ENCODE peak calls at places on chromosomes 5 and 9, in six cellular contexts. One of them, this sample, is unnamed.

GRCh38 chr9:33139421-33140228 is 27.5 kb downstream of the B4GALT1 start:
- DNase-seq in omental fat pad: no peak
- DNase-seq in CD8-positive, alpha-beta T cell: no peak
- DNase-seq in kidney glomerular epithelial cell: peak; percentile 68
- DNase-seq in NCI-H1694 treated with DMSO at 0.1 percent for 48 hours: peak; percentile 10
- DNase-seq in activated T-cell treated with anti-CD3 and anti-CD28 coated beads, Interleukin-2, amount 50 U/mL, for 24 hours: no peak
- DNase-seq in this sample: peak; percentile 60

GRCh38 chr9:76321185-76321828 is 72.9 kb downstream of the RFK start:
- DNase-seq in CD8-positive, alpha-beta T cell: no peak
- DNase-seq in activated T-cell treated with anti-CD3 and anti-CD28 coated beads, Interleukin-2, amount 50 U/mL, for 24 hours: no peak
- DNase-seq in omental fat pad: no peak
- DNase-seq in NCI-H1694 treated with DMSO at 0.1 percent for 48 hours: no peak
- DNase-seq in kidney glomerular epithelial cell: peak; percentile 85
- DNase-seq in this sample: no peak

GRCh38 chr5:163585206-163585605 is 79.8 kb downstream of the MAT2B start:
- DNase-seq in omental fat pad: no peak
- DNase-seq in activated T-cell treated with anti-CD3 and anti-CD28 coated beads, Interleukin-2, amount 50 U/mL, for 24 hours: no peak
- DNase-seq in kidney glomerular epithelial cell: peak; percentile 42
- DNase-seq in NCI-H1694 treated with DMSO at 0.1 percent for 48 hours: no peak
- DNase-seq in CD8-positive, alpha-beta T cell: no peak
- DNase-seq in this sample: no peak

GRCh38 chr5:137341831-137342230 is 157.3 kb downstream of the SPOCK1 start:
- DNase-seq in kidney glomerular epithelial cell: no peak
- DNase-seq in activated T-cell treated with anti-CD3 and anti-CD28 coated beads, Interleukin-2, amount 50 U/mL, for 24 hours: no peak
- DNase-seq in CD8-positive, alpha-beta T cell: no peak
- DNase-seq in omental fat pad: no peak
- DNase-seq in NCI-H1694 treated with DMSO at 0.1 percent for 48 hours: no peak
- DNase-seq in this sample: no peak

GRCh38 chr5:84378420-84378819 is 6.3 kb downstream of the EDIL3 start:
- DNase-seq in omental fat pad: no peak
- DNase-seq in kidney glomerular epithelial cell: peak; percentile 38
- DNase-seq in CD8-positive, alpha-beta T cell: no peak
- DNase-seq in activated T-cell treated with anti-CD3 and anti-CD28 coated beads, Interleukin-2, amount 50 U/mL, for 24 hours: no peak
- DNase-seq in NCI-H1694 treated with DMSO at 0.1 percent for 48 hours: no peak
- DNase-seq in this sample: no peak

GRCh38 chr9:127447416-127448111 is 3.6 kb downstream of the RPL12 start:
- DNase-seq in CD8-positive, alpha-beta T cell: no peak
- DNase-seq in omental fat pad: no peak
- DNase-seq in activated T-cell treated with anti-CD3 and anti-CD28 coated beads, Interleukin-2, amount 50 U/mL, for 24 hours: no peak
- DNase-seq in NCI-H1694 treated with DMSO at 0.1 percent for 48 hours: no peak
- DNase-seq in kidney glomerular epithelial cell: no peak
- DNase-seq in this sample: no peak

GRCh38 chr5:150557507-150557872 is 49.6 kb downstream of the NDST1 start:
- DNase-seq in NCI-H1694 treated with DMSO at 0.1 percent for 48 hours: no peak
- DNase-seq in activated T-cell treated with anti-CD3 and anti-CD28 coated beads, Interleukin-2, amount 50 U/mL, for 24 hours: no peak
- DNase-seq in omental fat pad: no peak
- DNase-seq in kidney glomerular epithelial cell: no peak
- DNase-seq in CD8-positive, alpha-beta T cell: no peak
- DNase-seq in this sample: no peak

GRCh38 chr5:124580925-124581821 is 165.3 kb downstream of the ZNF608 start:
- DNase-seq in CD8-positive, alpha-beta T cell: no peak
- DNase-seq in activated T-cell treated with anti-CD3 and anti-CD28 coated beads, Interleukin-2, amount 50 U/mL, for 24 hours: no peak
- DNase-seq in NCI-H1694 treated with DMSO at 0.1 percent for 48 hours: no peak
- DNase-seq in omental fat pad: no peak
- DNase-seq in kidney glomerular epithelial cell: no peak
- DNase-seq in this sample: no peak

GRCh38 chr5:132773601-132774355 is 3.3 kb downstream of the SEPTIN8 start:
- DNase-seq in CD8-positive, alpha-beta T cell: no peak
- DNase-seq in omental fat pad: no peak
- DNase-seq in NCI-H1694 treated with DMSO at 0.1 percent for 48 hours: peak; percentile 18
- DNase-seq in kidney glomerular epithelial cell: no peak
- DNase-seq in activated T-cell treated with anti-CD3 and anti-CD28 coated beads, Interleukin-2, amount 50 U/mL, for 24 hours: peak; percentile 17
- DNase-seq in this sample: no peak

GRCh38 chr9:2093920-2094597 is 78.9 kb downstream of the SMARCA2 start:
- DNase-seq in activated T-cell treated with anti-CD3 and anti-CD28 coated beads, Interleukin-2, amount 50 U/mL, for 24 hours: no peak
- DNase-seq in kidney glomerular epithelial cell: peak; percentile 39
- DNase-seq in CD8-positive, alpha-beta T cell: no peak
- DNase-seq in omental fat pad: no peak
- DNase-seq in NCI-H1694 treated with DMSO at 0.1 percent for 48 hours: no peak
- DNase-seq in this sample: no peak

GRCh38 chr5:163473613-163474243 is 13.3 kb downstream of the HMMR start:
- DNase-seq in kidney glomerular epithelial cell: peak; percentile 13
- DNase-seq in NCI-H1694 treated with DMSO at 0.1 percent for 48 hours: peak; percentile 2
- DNase-seq in omental fat pad: no peak
- DNase-seq in CD8-positive, alpha-beta T cell: no peak
- DNase-seq in activated T-cell treated with anti-CD3 and anti-CD28 coated beads, Interleukin-2, amount 50 U/mL, for 24 hours: no peak
- DNase-seq in this sample: no peak

GRCh38 chr5:15510816-15511215 is 10.8 kb downstream of the FBXL7 start:
- DNase-seq in activated T-cell treated with anti-CD3 and anti-CD28 coated beads, Interleukin-2, amount 50 U/mL, for 24 hours: no peak
- DNase-seq in CD8-positive, alpha-beta T cell: no peak
- DNase-seq in NCI-H1694 treated with DMSO at 0.1 percent for 48 hours: no peak
- DNase-seq in kidney glomerular epithelial cell: no peak
- DNase-seq in omental fat pad: no peak
- DNase-seq in this sample: peak; percentile 13

GRCh38 chr5:10745133-10745532 is 15.9 kb downstream of the DAP start:
- DNase-seq in CD8-positive, alpha-beta T cell: no peak
- DNase-seq in kidney glomerular epithelial cell: no peak
- DNase-seq in NCI-H1694 treated with DMSO at 0.1 percent for 48 hours: no peak
- DNase-seq in activated T-cell treated with anti-CD3 and anti-CD28 coated beads, Interleukin-2, amount 50 U/mL, for 24 hours: no peak
- DNase-seq in omental fat pad: no peak
- DNase-seq in this sample: no peak

GRCh38 chr5:57779383-57780223 is 297.0 kb upstream of the ACTBL2 start:
- DNase-seq in activated T-cell treated with anti-CD3 and anti-CD28 coated beads, Interleukin-2, amount 50 U/mL, for 24 hours: no peak
- DNase-seq in kidney glomerular epithelial cell: peak; percentile 83
- DNase-seq in omental fat pad: no peak
- DNase-seq in NCI-H1694 treated with DMSO at 0.1 percent for 48 hours: peak; percentile 57
- DNase-seq in CD8-positive, alpha-beta T cell: no peak
- DNase-seq in this sample: peak; percentile 45

GRCh38 chr9:126081746-126082145 is 244.9 kb upstream of the MVB12B start:
- DNase-seq in omental fat pad: no peak
- DNase-seq in activated T-cell treated with anti-CD3 and anti-CD28 coated beads, Interleukin-2, amount 50 U/mL, for 24 hours: no peak
- DNase-seq in CD8-positive, alpha-beta T cell: no peak
- DNase-seq in kidney glomerular epithelial cell: no peak
- DNase-seq in NCI-H1694 treated with DMSO at 0.1 percent for 48 hours: no peak
- DNase-seq in this sample: no peak

GRCh38 chr9:97752274-97752673 is 55.1 kb upstream of the XPA start:
- DNase-seq in kidney glomerular epithelial cell: no peak
- DNase-seq in NCI-H1694 treated with DMSO at 0.1 percent for 48 hours: no peak
- DNase-seq in CD8-positive, alpha-beta T cell: no peak
- DNase-seq in activated T-cell treated with anti-CD3 and anti-CD28 coated beads, Interleukin-2, amount 50 U/mL, for 24 hours: no peak
- DNase-seq in omental fat pad: no peak
- DNase-seq in this sample: no peak

GRCh38 chr5:88833371-88834107 is 49.4 kb downstream of the MEF2C start:
- DNase-seq in omental fat pad: no peak
- DNase-seq in CD8-positive, alpha-beta T cell: peak; percentile 16
- DNase-seq in kidney glomerular epithelial cell: no peak
- DNase-seq in activated T-cell treated with anti-CD3 and anti-CD28 coated beads, Interleukin-2, amount 50 U/mL, for 24 hours: peak; percentile 37
- DNase-seq in NCI-H1694 treated with DMSO at 0.1 percent for 48 hours: no peak
- DNase-seq in this sample: no peak

GRCh38 chr9:33161589-33162132 is 5.5 kb downstream of the B4GALT1 start:
- DNase-seq in NCI-H1694 treated with DMSO at 0.1 percent for 48 hours: no peak
- DNase-seq in omental fat pad: no peak
- DNase-seq in activated T-cell treated with anti-CD3 and anti-CD28 coated beads, Interleukin-2, amount 50 U/mL, for 24 hours: no peak
- DNase-seq in CD8-positive, alpha-beta T cell: no peak
- DNase-seq in kidney glomerular epithelial cell: no peak
- DNase-seq in this sample: no peak

GRCh38 chr9:91127653-91128052 is 234.1 kb downstream of the AUH start:
- DNase-seq in NCI-H1694 treated with DMSO at 0.1 percent for 48 hours: no peak
- DNase-seq in activated T-cell treated with anti-CD3 and anti-CD28 coated beads, Interleukin-2, amount 50 U/mL, for 24 hours: no peak
- DNase-seq in kidney glomerular epithelial cell: no peak
- DNase-seq in omental fat pad: no peak
- DNase-seq in CD8-positive, alpha-beta T cell: no peak
- DNase-seq in this sample: no peak

GRCh38 chr5:6452622-6453504 is 4.2 kb downstream of the UBE2QL1 start:
- DNase-seq in CD8-positive, alpha-beta T cell: no peak
- DNase-seq in omental fat pad: no peak
- DNase-seq in NCI-H1694 treated with DMSO at 0.1 percent for 48 hours: no peak
- DNase-seq in activated T-cell treated with anti-CD3 and anti-CD28 coated beads, Interleukin-2, amount 50 U/mL, for 24 hours: no peak
- DNase-seq in kidney glomerular epithelial cell: no peak
- DNase-seq in this sample: no peak

This sample was measured in tibial nerve.